ENCODE peak calls at places on chromosomes 5 and 9, in five cellular contexts. B, P, Q, S and X are unnamed samples.

GRCh38 chr5:179266291-179267070 is 78.8 kb downstream of the ADAMTS2 start:
- DNase-seq in P (no peak), S (peak; percentile 64), Q (no peak), B (no peak), X (no peak)

GRCh38 chr5:28014779-28015178 is 976.4 kb upstream of the CDH9 start:
- DNase-seq in S (no peak), P (peak; percentile 61), Q (peak; percentile 33), B (no peak), X (no peak)

GRCh38 chr9:112535364-112535763 is 48.7 kb downstream of the KIAA1958 start:
- DNase-seq in S (no peak), P (no peak), B (no peak), Q (peak; percentile 40), X (no peak)

GRCh38 chr5:56838409-56839039 is 23.2 kb downstream of the MAP3K1 start:
- DNase-seq in P (peak; percentile 74), Q (no peak), B (peak; percentile 52), S (no peak), X (no peak)

GRCh38 chr9:84711936-84712335 is 42.4 kb downstream of the NTRK2 start:
- DNase-seq in B (peak; percentile 71), S (no peak), Q (peak; percentile 44), P (no peak), X (no peak)

GRCh38 chr5:1543398-1544293 is 19.9 kb upstream of the LPCAT1 start:
- DNase-seq in P (no peak), S (peak; percentile 28), B (no peak), Q (no peak), X (peak; percentile 59)

GRCh38 chr9:11933926-11934325 is 759.3 kb upstream of the TYRP1 start:
- DNase-seq in Q (peak; percentile 11), S (no peak), B (no peak), P (no peak), X (no peak)

GRCh38 chr5:145495741-145496140 is 339.4 kb downstream of the PRELID2 start:
- DNase-seq in S (no peak), P (no peak), Q (peak; percentile 96), B (peak; percentile 91), X (no peak)

GRCh38 chr9:105282870-105283621 is 38.6 kb downstream of the SLC44A1 start:
- DNase-seq in Q (no peak), P (no peak), B (no peak), S (no peak), X (no peak)

GRCh38 chr9:116662633-116663032 is 24.5 kb upstream of the TRIM32 start:
- DNase-seq in P (no peak), Q (no peak), B (no peak), S (no peak), X (no peak)

GRCh38 chr5:140828402-140828737 is 610 bp downstream of the PCDHA6 start:
- DNase-seq in Q (no peak), B (no peak), S (no peak), P (no peak), X (no peak)

GRCh38 chr9:114232091-114232440 is 76.7 kb downstream of the COL27A1 start:
- DNase-seq in B (no peak), S (no peak), Q (no peak), P (no peak), X (no peak)

GRCh38 chr5:171415115-171415730 is 4.2 kb upstream of the FGF18 start:
- DNase-seq in S (no peak), P (no peak), Q (no peak), B (peak; percentile 76), X (no peak)

GRCh38 chr5:41925555-41925946 is 470 bp downstream of the FBXO4 start:
- DNase-seq in B (peak; percentile 37), Q (peak; percentile 10), S (no peak), P (no peak), X (peak; percentile 76)

GRCh38 chr5:86617756-86618577 is at the start of gene COX7C:
- DNase-seq in S (peak; percentile 91), B (peak; percentile 92), Q (peak; percentile 96), P (peak; percentile 97), X (peak; percentile 93)

GRCh38 chr5:175363300-175363699 is 80.7 kb downstream of the DRD1 start:
- DNase-seq in Q (no peak), B (no peak), S (no peak), P (no peak), X (no peak)

GRCh38 chr5:142096382-142096781 is 12.2 kb upstream of the NDFIP1 start:
- DNase-seq in S (no peak), P (no peak), Q (no peak), B (no peak), X (no peak)

GRCh38 chr9:137722481-137722880 is 103.7 kb downstream of the EHMT1 start:
- DNase-seq in S (no peak), Q (no peak), P (no peak), B (no peak), X (no peak)

GRCh38 chr5:160640417-160640816 is 211.6 kb downstream of the ATP10B start:
- DNase-seq in Q (no peak), B (no peak), P (no peak), S (no peak), X (no peak)

GRCh38 chr9:113901196-113901818 is 25.2 kb downstream of the ZNF618 start:
- DNase-seq in Q (no peak), B (no peak), P (no peak), S (peak; percentile 83), X (no peak)

GRCh38 chr9:127347831-127348699 is 48.9 kb upstream of the SLC2A8 start:
- DNase-seq in Q (peak; percentile 55), S (no peak), P (no peak), B (peak; percentile 17), X (no peak)

GRCh38 chr5:177356756-177357458 is 817 bp upstream of the RGS14 start:
- DNase-seq in B (no peak), P (no peak), S (no peak), Q (no peak), X (no peak)

GRCh38 chr5:15834596-15835245 is 334.7 kb downstream of the FBXL7 start:
- DNase-seq in B (peak; percentile 94), S (no peak), P (peak; percentile 43), Q (peak; percentile 32), X (no peak)

DNA sequence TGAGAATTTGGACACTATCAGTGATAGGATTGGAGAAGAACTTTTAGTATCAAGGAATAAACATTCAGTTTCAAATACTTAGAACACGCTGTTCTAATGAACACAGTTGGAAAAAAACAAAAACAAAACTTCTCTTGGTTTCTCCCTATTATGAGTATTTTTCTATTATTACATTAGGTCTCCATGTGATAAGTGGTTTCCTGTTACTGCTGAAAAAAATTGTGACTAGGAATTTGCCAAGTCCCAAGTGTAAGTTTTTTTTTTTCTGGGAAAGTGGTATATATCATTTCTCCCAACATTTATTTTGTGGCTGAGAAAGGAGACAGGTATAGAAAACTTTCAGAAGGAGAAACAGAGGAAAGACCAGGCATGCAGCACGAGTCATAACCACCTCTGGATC is 41.1 kb downstream of the PCSK1 start:
- DNase-seq in S (no peak), Q (no peak), P (no peak), B (no peak), X (no peak)
- H3K27ac ChIP-seq in S (no peak overlapping the region), Q (no peak overlapping the region), P (no peak overlapping the region), B (no peak overlapping the region), X (no peak overlapping the region)

GRCh38 chr5:14824490-14824889 is 47.1 kb downstream of the ANKH start:
- DNase-seq in P (no peak), S (no peak), B (no peak), Q (no peak), X (no peak)
- H3K27ac ChIP-seq in P (no peak overlapping the region), S (no peak overlapping the region), B (no peak overlapping the region), Q (no peak overlapping the region), X (no peak overlapping the region)

GRCh38 chr5:123358751-123359150 is 64.5 kb downstream of the CEP120 start:
- DNase-seq in S (no peak), B (no peak), P (no peak), Q (no peak), X (no peak)
- H3K27ac ChIP-seq in S (no peak overlapping the region), B (no peak overlapping the region), P (no peak overlapping the region), Q (no peak overlapping the region), X (no peak overlapping the region)

GRCh38 chr9:91158946-91159345 is 202.8 kb downstream of the AUH start:
- DNase-seq in P (no peak), S (no peak), B (no peak), Q (no peak), X (peak; percentile 35)

GRCh38 chr9:91160181-91160580 is 201.5 kb downstream of the AUH start:
- DNase-seq in Q (no peak), B (no peak), P (no peak), S (no peak), X (no peak)

GRCh38 chr9:91157891-91158660 is 203.6 kb downstream of the AUH start:
- DNase-seq in Q (no peak), P (no peak), S (no peak), B (no peak), X (peak; percentile 52)

GRCh38 chr9:91160599-91161464 is 200.9 kb downstream of the AUH start:
- DNase-seq in P (no peak), S (no peak), B (no peak), Q (no peak), X (peak; percentile 68)

GRCh38 chr9:91159664-91160121 is 202.0 kb downstream of the AUH start:
- DNase-seq in P (no peak), S (peak; percentile 89), B (no peak), Q (no peak), X (peak; percentile 71)
- H3K27ac ChIP-seq in P (no peak overlapping the region), S (no peak overlapping the region), B (no peak overlapping the region), Q (no peak overlapping the region), X (peak overlapping the region; percentile 37)

GRCh38 chr5:151740336-151740942 is 18.0 kb downstream of the ATOX1 start:
- DNase-seq in Q (peak; percentile 91), P (peak; percentile 75), S (peak; percentile 84), B (peak; percentile 95), X (peak; percentile 88)

GRCh38 chr5:151738125-151738848 is 20.1 kb downstream of the ATOX1 start:
- DNase-seq in S (no peak), P (no peak), B (peak; percentile 56), Q (no peak), X (no peak)

GRCh38 chr5:151740958-151741373 is 17.5 kb downstream of the ATOX1 start:
- DNase-seq in B (peak; percentile 82), Q (peak; percentile 57), S (no peak), P (no peak), X (no peak)

GRCh38 chr5:151739395-151739794 is 19.0 kb downstream of the ATOX1 start:
- DNase-seq in Q (no peak), P (no peak), B (peak; percentile 43), S (no peak), X (no peak)

GRCh38 chr5:151739939-151740335 is 18.5 kb downstream of the ATOX1 start:
- DNase-seq in B (peak; percentile 99), P (no peak), Q (peak; percentile 82), S (no peak), X (no peak)
- H3K27ac ChIP-seq in B (peak overlapping the region; percentile 100), P (no peak overlapping the region), Q (peak overlapping the region; percentile 99), S (peak overlapping the region; percentile 70), X (peak overlapping the region; percentile 86)